ENCODE peak calls at places on chromosomes 6 and 20, in ten cellular contexts. One of them, this sample, is unnamed.

GRCh38 chr6:97026298-97026697 is 101.8 kb downstream of the KLHL32 start:
- DNase-seq in ascending aorta: no peak
- DNase-seq in MM.1S: no peak
- DNase-seq in neural progenitor cell: no peak
- DNase-seq in CD4-positive, alpha-beta memory T cell: no peak
- DNase-seq in cardiac muscle cell: no peak
- DNase-seq in CD8-positive, alpha-beta T cell: no peak
- DNase-seq in psoas muscle: no peak
- DNase-seq in AG04450: no peak
- DNase-seq in left ventricle myocardium inferior: no peak
- DNase-seq in this sample: no peak

GRCh38 chr6:110856296-110856695 is 18.3 kb upstream of the AMD1 start:
- DNase-seq in neural progenitor cell: no peak
- DNase-seq in psoas muscle: no peak
- DNase-seq in CD8-positive, alpha-beta T cell: no peak
- DNase-seq in left ventricle myocardium inferior: no peak
- DNase-seq in MM.1S: no peak
- DNase-seq in cardiac muscle cell: no peak
- DNase-seq in ascending aorta: no peak
- DNase-seq in AG04450: no peak
- DNase-seq in CD4-positive, alpha-beta memory T cell: no peak
- DNase-seq in this sample: no peak

GRCh38 chr6:474454-475185 is 83.1 kb downstream of the IRF4 start:
- DNase-seq in MM.1S: peak
- DNase-seq in left ventricle myocardium inferior: no peak
- DNase-seq in AG04450: no peak
- DNase-seq in ascending aorta: no peak
- DNase-seq in CD4-positive, alpha-beta memory T cell: peak
- DNase-seq in CD8-positive, alpha-beta T cell: peak
- DNase-seq in cardiac muscle cell: peak
- DNase-seq in neural progenitor cell: peak
- DNase-seq in psoas muscle: no peak
- DNase-seq in this sample: no peak

GRCh38 chr6:75296811-75297779 is 12.5 kb upstream of the TMEM30A start:
- DNase-seq in CD8-positive, alpha-beta T cell: no peak
- DNase-seq in psoas muscle: no peak
- DNase-seq in neural progenitor cell: peak
- DNase-seq in left ventricle myocardium inferior: no peak
- DNase-seq in AG04450: no peak
- DNase-seq in MM.1S: peak
- DNase-seq in ascending aorta: no peak
- DNase-seq in cardiac muscle cell: peak
- DNase-seq in CD4-positive, alpha-beta memory T cell: peak
- DNase-seq in this sample: no peak

GRCh38 chr6:15960740-15961629 is 167.9 kb upstream of the MYLIP start:
- DNase-seq in left ventricle myocardium inferior: no peak
- DNase-seq in CD8-positive, alpha-beta T cell: no peak
- DNase-seq in ascending aorta: no peak
- DNase-seq in MM.1S: no peak
- DNase-seq in cardiac muscle cell: peak
- DNase-seq in AG04450: no peak
- DNase-seq in CD4-positive, alpha-beta memory T cell: no peak
- DNase-seq in neural progenitor cell: no peak
- DNase-seq in psoas muscle: no peak
- DNase-seq in this sample: no peak

GRCh38 chr20:49368596-49368995 is 90.7 kb upstream of the ZNFX1 start:
- DNase-seq in ascending aorta: no peak
- DNase-seq in cardiac muscle cell: no peak
- DNase-seq in CD8-positive, alpha-beta T cell: no peak
- DNase-seq in AG04450: no peak
- DNase-seq in CD4-positive, alpha-beta memory T cell: no peak
- DNase-seq in psoas muscle: no peak
- DNase-seq in MM.1S: no peak
- DNase-seq in neural progenitor cell: peak
- DNase-seq in left ventricle myocardium inferior: no peak
- DNase-seq in this sample: no peak

GRCh38 chr6:141484726-141485125 is 648.0 kb upstream of the GJE1 start:
- DNase-seq in ascending aorta: no peak
- DNase-seq in CD4-positive, alpha-beta memory T cell: no peak
- DNase-seq in psoas muscle: no peak
- DNase-seq in left ventricle myocardium inferior: no peak
- DNase-seq in AG04450: no peak
- DNase-seq in CD8-positive, alpha-beta T cell: no peak
- DNase-seq in neural progenitor cell: no peak
- DNase-seq in MM.1S: peak
- DNase-seq in cardiac muscle cell: peak
- DNase-seq in this sample: no peak

GRCh38 chr6:143236151-143236788 is 175.6 kb downstream of the AIG1 start:
- DNase-seq in psoas muscle: peak
- DNase-seq in MM.1S: no peak
- DNase-seq in CD8-positive, alpha-beta T cell: no peak
- DNase-seq in CD4-positive, alpha-beta memory T cell: no peak
- DNase-seq in neural progenitor cell: no peak
- DNase-seq in cardiac muscle cell: no peak
- DNase-seq in ascending aorta: no peak
- DNase-seq in left ventricle myocardium inferior: no peak
- DNase-seq in AG04450: no peak
- DNase-seq in this sample: no peak

GRCh38 chr6:19210849-19211590 is 626.1 kb upstream of the ID4 start:
- DNase-seq in CD4-positive, alpha-beta memory T cell: no peak
- DNase-seq in left ventricle myocardium inferior: peak
- DNase-seq in neural progenitor cell: peak
- DNase-seq in cardiac muscle cell: peak
- DNase-seq in MM.1S: no peak
- DNase-seq in ascending aorta: no peak
- DNase-seq in psoas muscle: peak
- DNase-seq in CD8-positive, alpha-beta T cell: no peak
- DNase-seq in AG04450: no peak
- DNase-seq in this sample: no peak

GRCh38 chr6:37324131-37325033 is 29.4 kb upstream of the RNF8 start:
- DNase-seq in AG04450: no peak
- DNase-seq in CD8-positive, alpha-beta T cell: no peak
- DNase-seq in cardiac muscle cell: no peak
- DNase-seq in MM.1S: no peak
- DNase-seq in psoas muscle: no peak
- DNase-seq in CD4-positive, alpha-beta memory T cell: no peak
- DNase-seq in neural progenitor cell: no peak
- DNase-seq in ascending aorta: no peak
- DNase-seq in left ventricle myocardium inferior: no peak
- DNase-seq in this sample: no peak

GRCh38 chr6:75750925-75751324 is 1.9 kb downstream of the MYO6 start:
- DNase-seq in left ventricle myocardium inferior: no peak
- DNase-seq in MM.1S: no peak
- DNase-seq in cardiac muscle cell: no peak
- DNase-seq in psoas muscle: no peak
- DNase-seq in CD4-positive, alpha-beta memory T cell: no peak
- DNase-seq in neural progenitor cell: no peak
- DNase-seq in CD8-positive, alpha-beta T cell: no peak
- DNase-seq in AG04450: no peak
- DNase-seq in ascending aorta: no peak
- DNase-seq in this sample: no peak

GRCh38 chr6:38404355-38404754 is 235.4 kb downstream of the BTBD9 start:
- DNase-seq in CD4-positive, alpha-beta memory T cell: no peak
- DNase-seq in AG04450: no peak
- DNase-seq in left ventricle myocardium inferior: no peak
- DNase-seq in cardiac muscle cell: peak
- DNase-seq in neural progenitor cell: no peak
- DNase-seq in ascending aorta: no peak
- DNase-seq in psoas muscle: no peak
- DNase-seq in CD8-positive, alpha-beta T cell: no peak
- DNase-seq in MM.1S: no peak
- DNase-seq in this sample: no peak

DNA sequence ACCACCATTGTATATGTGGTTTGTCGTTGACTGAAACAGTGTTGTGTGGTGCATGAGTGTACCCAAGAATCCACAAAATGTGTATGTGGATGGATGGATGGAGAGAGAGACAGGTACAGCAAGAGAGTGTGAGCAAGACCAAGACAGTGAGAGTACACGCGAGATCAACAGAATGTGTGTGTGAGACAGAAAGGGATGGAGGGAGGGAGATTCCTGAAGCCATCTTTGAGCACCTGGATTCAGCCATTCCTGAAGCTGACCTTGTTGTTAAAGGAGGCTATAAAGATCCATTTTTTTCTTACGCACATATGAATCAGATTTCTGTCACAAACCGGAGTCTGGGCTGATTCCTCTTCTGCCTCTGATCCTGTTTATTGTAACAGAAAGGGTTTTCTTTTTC is 64.1 kb downstream of the TFAP2C start:
- DNase-seq in psoas muscle: no peak
- DNase-seq in ascending aorta: no peak
- DNase-seq in AG04450: no peak
- DNase-seq in MM.1S: no peak
- DNase-seq in cardiac muscle cell: no peak
- DNase-seq in left ventricle myocardium inferior: no peak
- DNase-seq in CD8-positive, alpha-beta T cell: no peak
- DNase-seq in neural progenitor cell: no peak
- DNase-seq in CD4-positive, alpha-beta memory T cell: no peak
- DNase-seq in this sample: no peak
- H3K27ac ChIP-seq in psoas muscle: no peak
- H3K27ac ChIP-seq in ascending aorta: no peak
- H3K27ac ChIP-seq in AG04450: no peak
- H3K27ac ChIP-seq in MM.1S: no peak
- H3K27ac ChIP-seq in cardiac muscle cell: no peak
- H3K27ac ChIP-seq in left ventricle myocardium inferior: no peak
- H3K27ac ChIP-seq in CD8-positive, alpha-beta T cell: no peak
- H3K27ac ChIP-seq in neural progenitor cell: no peak
- H3K27ac ChIP-seq in CD4-positive, alpha-beta memory T cell: no peak
- H3K27ac ChIP-seq in this sample: no peak

GRCh38 chr6:6722195-6722594 is 133.7 kb downstream of the LY86 start:
- DNase-seq in psoas muscle: no peak
- DNase-seq in cardiac muscle cell: no peak
- DNase-seq in ascending aorta: no peak
- DNase-seq in CD8-positive, alpha-beta T cell: no peak
- DNase-seq in CD4-positive, alpha-beta memory T cell: no peak
- DNase-seq in left ventricle myocardium inferior: no peak
- DNase-seq in MM.1S: no peak
- DNase-seq in AG04450: no peak
- DNase-seq in neural progenitor cell: no peak
- DNase-seq in this sample: no peak

GRCh38 chr6:6723316-6723715 is 134.8 kb downstream of the LY86 start:
- DNase-seq in AG04450: no peak
- DNase-seq in cardiac muscle cell: no peak
- DNase-seq in CD4-positive, alpha-beta memory T cell: no peak
- DNase-seq in neural progenitor cell: no peak
- DNase-seq in CD8-positive, alpha-beta T cell: no peak
- DNase-seq in ascending aorta: no peak
- DNase-seq in left ventricle myocardium inferior: no peak
- DNase-seq in psoas muscle: no peak
- DNase-seq in MM.1S: no peak
- DNase-seq in this sample: no peak

GRCh38 chr6:6725120-6725833 is 136.8 kb downstream of the LY86 start:
- DNase-seq in psoas muscle: no peak
- DNase-seq in CD4-positive, alpha-beta memory T cell: no peak
- DNase-seq in MM.1S: no peak
- DNase-seq in ascending aorta: no peak
- DNase-seq in cardiac muscle cell: no peak
- DNase-seq in AG04450: no peak
- DNase-seq in neural progenitor cell: peak
- DNase-seq in left ventricle myocardium inferior: no peak
- DNase-seq in CD8-positive, alpha-beta T cell: no peak
- DNase-seq in this sample: no peak

GRCh38 chr6:6724319-6725119 is 136.0 kb downstream of the LY86 start:
- DNase-seq in neural progenitor cell: peak
- DNase-seq in MM.1S: peak
- DNase-seq in psoas muscle: peak
- DNase-seq in AG04450: peak
- DNase-seq in CD4-positive, alpha-beta memory T cell: peak
- DNase-seq in CD8-positive, alpha-beta T cell: peak
- DNase-seq in left ventricle myocardium inferior: peak
- DNase-seq in cardiac muscle cell: peak
- DNase-seq in ascending aorta: no peak
- DNase-seq in this sample: no peak

GRCh38 chr6:6723792-6724318 is 135.3 kb downstream of the LY86 start:
- DNase-seq in AG04450: no peak
- DNase-seq in MM.1S: no peak
- DNase-seq in left ventricle myocardium inferior: no peak
- DNase-seq in CD4-positive, alpha-beta memory T cell: no peak
- DNase-seq in CD8-positive, alpha-beta T cell: no peak
- DNase-seq in cardiac muscle cell: no peak
- DNase-seq in neural progenitor cell: no peak
- DNase-seq in psoas muscle: no peak
- DNase-seq in ascending aorta: no peak
- DNase-seq in this sample: no peak
- H3K27ac ChIP-seq in AG04450: peak
- H3K27ac ChIP-seq in MM.1S: no peak
- H3K27ac ChIP-seq in left ventricle myocardium inferior: peak
- H3K27ac ChIP-seq in CD4-positive, alpha-beta memory T cell: no peak
- H3K27ac ChIP-seq in CD8-positive, alpha-beta T cell: no peak
- H3K27ac ChIP-seq in cardiac muscle cell: no peak
- H3K27ac ChIP-seq in neural progenitor cell: no peak
- H3K27ac ChIP-seq in psoas muscle: peak
- H3K27ac ChIP-seq in ascending aorta: peak
- H3K27ac ChIP-seq in this sample: no peak

DNA sequence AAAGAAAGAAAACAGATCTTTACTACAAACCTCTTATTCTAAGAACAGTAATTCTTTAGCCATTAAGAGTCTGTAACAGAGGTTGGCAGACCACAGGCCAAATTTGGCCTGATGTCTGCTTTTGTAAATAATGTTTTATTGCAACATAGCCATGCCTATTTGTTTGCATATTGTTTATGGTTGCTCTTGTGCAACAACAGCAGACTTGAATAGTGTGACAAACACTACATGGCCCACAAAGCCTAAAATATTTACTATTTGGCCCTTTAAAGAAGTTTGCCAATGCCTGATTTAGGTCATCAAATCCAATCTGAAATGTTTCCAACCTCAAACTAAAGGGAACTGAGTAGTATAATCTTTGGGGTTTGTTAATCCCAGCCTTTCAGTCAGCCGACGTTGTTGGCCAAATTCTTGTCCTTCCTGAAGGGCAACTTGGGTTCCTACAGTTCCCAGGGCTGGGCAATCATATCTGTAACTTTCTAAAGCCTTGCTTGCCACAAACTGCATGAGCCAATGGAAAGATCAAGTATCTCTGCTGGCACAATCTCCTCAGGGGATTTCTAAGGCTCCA is 33.9 kb upstream of the TBC1D20 start:
- DNase-seq in left ventricle myocardium inferior: no peak
- DNase-seq in MM.1S: no peak
- DNase-seq in ascending aorta: no peak
- DNase-seq in neural progenitor cell: no peak
- DNase-seq in psoas muscle: no peak
- DNase-seq in AG04450: no peak
- DNase-seq in cardiac muscle cell: peak
- DNase-seq in CD8-positive, alpha-beta T cell: no peak
- DNase-seq in CD4-positive, alpha-beta memory T cell: no peak
- DNase-seq in this sample: no peak
- H3K27ac ChIP-seq in left ventricle myocardium inferior: peak
- H3K27ac ChIP-seq in MM.1S: no peak
- H3K27ac ChIP-seq in ascending aorta: no peak
- H3K27ac ChIP-seq in neural progenitor cell: no peak
- H3K27ac ChIP-seq in psoas muscle: peak
- H3K27ac ChIP-seq in AG04450: peak
- H3K27ac ChIP-seq in cardiac muscle cell: peak
- H3K27ac ChIP-seq in CD8-positive, alpha-beta T cell: no peak
- H3K27ac ChIP-seq in CD4-positive, alpha-beta memory T cell: no peak
- H3K27ac ChIP-seq in this sample: no peak

DNA sequence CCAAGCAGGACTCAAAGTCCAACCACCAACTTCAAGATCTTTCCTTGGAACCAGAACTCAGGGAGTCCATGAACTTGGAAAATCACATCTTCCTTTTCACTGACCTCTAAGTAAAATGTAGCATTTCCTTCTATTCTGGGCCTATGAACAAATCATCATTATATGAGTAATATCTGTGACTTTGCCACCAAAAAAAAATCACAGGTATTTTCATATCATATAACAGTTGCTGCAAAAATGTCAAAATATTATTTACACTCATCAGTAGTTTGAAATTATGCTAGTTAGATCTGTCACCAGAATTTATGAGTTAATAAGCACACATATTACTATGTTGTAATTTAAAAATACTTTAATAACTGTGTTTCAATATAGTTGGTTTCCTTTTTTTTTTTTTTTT is 27.3 kb upstream of the TLDC2 start:
- DNase-seq in cardiac muscle cell: no peak
- DNase-seq in left ventricle myocardium inferior: no peak
- DNase-seq in AG04450: no peak
- DNase-seq in psoas muscle: no peak
- DNase-seq in CD4-positive, alpha-beta memory T cell: no peak
- DNase-seq in neural progenitor cell: no peak
- DNase-seq in MM.1S: no peak
- DNase-seq in ascending aorta: no peak
- DNase-seq in CD8-positive, alpha-beta T cell: no peak
- DNase-seq in this sample: no peak
- H3K27ac ChIP-seq in cardiac muscle cell: peak
- H3K27ac ChIP-seq in left ventricle myocardium inferior: peak
- H3K27ac ChIP-seq in AG04450: peak
- H3K27ac ChIP-seq in psoas muscle: peak
- H3K27ac ChIP-seq in CD4-positive, alpha-beta memory T cell: no peak
- H3K27ac ChIP-seq in neural progenitor cell: no peak
- H3K27ac ChIP-seq in MM.1S: no peak
- H3K27ac ChIP-seq in ascending aorta: peak
- H3K27ac ChIP-seq in CD8-positive, alpha-beta T cell: no peak
- H3K27ac ChIP-seq in this sample: peak

This sample was measured in epithelial cell of prostate.